ENCODE peak calls at places on chromosomes 13 and 19, in eight cellular contexts. One of them, this sample, is unnamed.

GRCh38 chr19:52689804-52690394 is 44.9 kb downstream of the ZNF611 start:
- DNase-seq in NB4: peak
- DNase-seq in Peyer's patch: peak
- DNase-seq in GM12891: no peak
- DNase-seq in K562: peak
- DNase-seq in stomach: peak
- DNase-seq in lower leg skin: peak
- DNase-seq in body of pancreas: peak
- DNase-seq in this sample: no peak

GRCh38 chr13:52010890-52011689 is at the start of gene ATP7B:
- DNase-seq in NB4: peak
- DNase-seq in Peyer's patch: no peak
- DNase-seq in GM12891: peak
- DNase-seq in K562: peak
- DNase-seq in stomach: no peak
- DNase-seq in lower leg skin: peak
- DNase-seq in body of pancreas: peak
- DNase-seq in this sample: peak

GRCh38 chr19:28898279-28898678 is 314.7 kb downstream of the UQCRFS1 start:
- DNase-seq in NB4: no peak
- DNase-seq in Peyer's patch: no peak
- DNase-seq in GM12891: no peak
- DNase-seq in K562: no peak
- DNase-seq in stomach: no peak
- DNase-seq in lower leg skin: no peak
- DNase-seq in body of pancreas: no peak
- DNase-seq in this sample: no peak

GRCh38 chr19:51647318-51647717 is 693 bp upstream of the SIGLEC14 start:
- DNase-seq in NB4: no peak
- DNase-seq in Peyer's patch: no peak
- DNase-seq in GM12891: no peak
- DNase-seq in K562: no peak
- DNase-seq in stomach: no peak
- DNase-seq in lower leg skin: no peak
- DNase-seq in body of pancreas: no peak
- DNase-seq in this sample: no peak

GRCh38 chr13:99281811-99282263 is 23.7 kb upstream of the GPR18 start:
- DNase-seq in NB4: peak
- DNase-seq in Peyer's patch: peak
- DNase-seq in GM12891: no peak
- DNase-seq in K562: no peak
- DNase-seq in stomach: peak
- DNase-seq in lower leg skin: peak
- DNase-seq in body of pancreas: peak
- DNase-seq in this sample: no peak

GRCh38 chr13:64591981-64592380 is 2638.2 kb downstream of the PCDH9 start:
- DNase-seq in NB4: no peak
- DNase-seq in Peyer's patch: no peak
- DNase-seq in GM12891: no peak
- DNase-seq in K562: no peak
- DNase-seq in stomach: no peak
- DNase-seq in lower leg skin: no peak
- DNase-seq in body of pancreas: no peak
- DNase-seq in this sample: no peak

GRCh38 chr19:4991996-4992698 is 23.2 kb downstream of the KDM4B start:
- DNase-seq in NB4: no peak
- DNase-seq in Peyer's patch: no peak
- DNase-seq in GM12891: no peak
- DNase-seq in K562: no peak
- DNase-seq in stomach: no peak
- DNase-seq in lower leg skin: no peak
- DNase-seq in body of pancreas: no peak
- DNase-seq in this sample: no peak

GRCh38 chr13:61824168-61824567 is 408.5 kb upstream of the PCDH20 start:
- DNase-seq in NB4: no peak
- DNase-seq in Peyer's patch: no peak
- DNase-seq in GM12891: no peak
- DNase-seq in K562: no peak
- DNase-seq in stomach: no peak
- DNase-seq in lower leg skin: no peak
- DNase-seq in body of pancreas: no peak
- DNase-seq in this sample: no peak

GRCh38 chr13:24161010-24161775 is 673 bp downstream of the SPATA13 start:
- DNase-seq in NB4: peak
- DNase-seq in Peyer's patch: peak
- DNase-seq in GM12891: peak
- DNase-seq in K562: peak
- DNase-seq in stomach: peak
- DNase-seq in lower leg skin: peak
- DNase-seq in body of pancreas: peak
- DNase-seq in this sample: no peak

GRCh38 chr19:47264629-47265028 is 8.3 kb downstream of the CCDC9 start:
- DNase-seq in NB4: no peak
- DNase-seq in Peyer's patch: no peak
- DNase-seq in GM12891: no peak
- DNase-seq in K562: no peak
- DNase-seq in stomach: no peak
- DNase-seq in lower leg skin: no peak
- DNase-seq in body of pancreas: no peak
- DNase-seq in this sample: no peak

GRCh38 chr19:47269596-47269995 is 5.1 kb upstream of the INAFM1 start:
- DNase-seq in NB4: no peak
- DNase-seq in Peyer's patch: no peak
- DNase-seq in GM12891: no peak
- DNase-seq in K562: no peak
- DNase-seq in stomach: no peak
- DNase-seq in lower leg skin: no peak
- DNase-seq in body of pancreas: no peak
- DNase-seq in this sample: no peak

GRCh38 chr19:47267350-47267759 is 7.3 kb upstream of the INAFM1 start:
- DNase-seq in NB4: no peak
- DNase-seq in Peyer's patch: no peak
- DNase-seq in GM12891: no peak
- DNase-seq in K562: no peak
- DNase-seq in stomach: no peak
- DNase-seq in lower leg skin: no peak
- DNase-seq in body of pancreas: peak
- DNase-seq in this sample: no peak

GRCh38 chr19:47268028-47268427 is 6.7 kb upstream of the INAFM1 start:
- DNase-seq in NB4: no peak
- DNase-seq in Peyer's patch: no peak
- DNase-seq in GM12891: no peak
- DNase-seq in K562: no peak
- DNase-seq in stomach: no peak
- DNase-seq in lower leg skin: no peak
- DNase-seq in body of pancreas: no peak
- DNase-seq in this sample: no peak

GRCh38 chr19:47266401-47266885 is 8.2 kb upstream of the INAFM1 start:
- DNase-seq in NB4: no peak
- DNase-seq in Peyer's patch: no peak
- DNase-seq in GM12891: no peak
- DNase-seq in K562: no peak
- DNase-seq in stomach: no peak
- DNase-seq in lower leg skin: no peak
- DNase-seq in body of pancreas: no peak
- DNase-seq in this sample: no peak
- TF ChIP-seq POLR2A in NB4: no peak
- TF ChIP-seq POLR2A in Peyer's patch: no peak
- TF ChIP-seq POLR2A in GM12891: no peak
- TF ChIP-seq POLR2A in K562: no peak
- TF ChIP-seq POLR2A in stomach: no peak
- TF ChIP-seq POLR2A in lower leg skin: no peak
- TF ChIP-seq POLR2A in body of pancreas: no peak
- TF ChIP-seq POLR2A in this sample: no peak

GRCh38 chr19:8484331-8484894 is 18.0 kb downstream of the PRAM1 start:
- DNase-seq in NB4: no peak
- DNase-seq in Peyer's patch: no peak
- DNase-seq in GM12891: no peak
- DNase-seq in K562: no peak
- DNase-seq in stomach: peak
- DNase-seq in lower leg skin: no peak
- DNase-seq in body of pancreas: no peak
- DNase-seq in this sample: no peak

GRCh38 chr19:8487137-8487851 is 15.1 kb downstream of the PRAM1 start:
- DNase-seq in NB4: peak
- DNase-seq in Peyer's patch: peak
- DNase-seq in GM12891: no peak
- DNase-seq in K562: no peak
- DNase-seq in stomach: no peak
- DNase-seq in lower leg skin: no peak
- DNase-seq in body of pancreas: no peak
- DNase-seq in this sample: no peak

GRCh38 chr19:8488351-8488750 is 14.1 kb downstream of the PRAM1 start:
- DNase-seq in NB4: peak
- DNase-seq in Peyer's patch: no peak
- DNase-seq in GM12891: no peak
- DNase-seq in K562: no peak
- DNase-seq in stomach: no peak
- DNase-seq in lower leg skin: no peak
- DNase-seq in body of pancreas: no peak
- DNase-seq in this sample: no peak

GRCh38 chr19:8485561-8486371 is 16.7 kb downstream of the PRAM1 start:
- DNase-seq in NB4: no peak
- DNase-seq in Peyer's patch: no peak
- DNase-seq in GM12891: no peak
- DNase-seq in K562: no peak
- DNase-seq in stomach: no peak
- DNase-seq in lower leg skin: no peak
- DNase-seq in body of pancreas: no peak
- DNase-seq in this sample: no peak

DNA sequence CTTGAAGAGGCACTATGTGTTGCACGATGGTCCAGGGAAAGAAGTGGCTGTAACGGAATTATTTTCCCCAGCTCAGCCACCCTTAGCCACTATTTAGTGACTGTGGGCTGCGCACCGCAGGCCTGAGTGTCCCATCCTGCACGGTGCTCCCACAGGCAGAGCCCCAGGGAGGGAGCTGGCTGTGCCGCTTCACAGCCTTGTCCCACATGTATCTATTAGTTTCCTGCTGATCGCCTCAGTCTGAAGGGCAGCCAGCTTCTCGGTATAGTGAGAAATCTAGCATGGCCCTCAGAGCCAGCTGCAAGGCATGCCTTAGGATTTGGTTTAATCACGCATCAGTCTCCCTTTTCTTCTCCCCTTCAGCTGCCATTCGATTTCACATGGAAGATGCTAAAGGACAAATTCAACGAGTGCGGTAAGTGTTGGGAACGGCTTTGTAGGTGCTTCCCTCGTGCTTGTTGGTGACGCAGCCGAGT is 15.7 kb downstream of the PRAM1 start:
- DNase-seq in NB4: no peak
- DNase-seq in Peyer's patch: no peak
- DNase-seq in GM12891: no peak
- DNase-seq in K562: no peak
- DNase-seq in stomach: no peak
- DNase-seq in lower leg skin: no peak
- DNase-seq in body of pancreas: no peak
- DNase-seq in this sample: no peak
- TF ChIP-seq POLR2A in NB4: peak
- TF ChIP-seq POLR2A in Peyer's patch: no peak
- TF ChIP-seq POLR2A in GM12891: peak
- TF ChIP-seq POLR2A in K562: no peak
- TF ChIP-seq POLR2A in stomach: no peak
- TF ChIP-seq POLR2A in lower leg skin: no peak
- TF ChIP-seq POLR2A in body of pancreas: no peak
- TF ChIP-seq POLR2A in this sample: no peak

GRCh38 chr19:38734426-38735256 is 9.6 kb downstream of the CAPN12 start:
- DNase-seq in NB4: peak
- DNase-seq in Peyer's patch: peak
- DNase-seq in GM12891: no peak
- DNase-seq in K562: no peak
- DNase-seq in stomach: peak
- DNase-seq in lower leg skin: peak
- DNase-seq in body of pancreas: no peak
- DNase-seq in this sample: peak
- TF ChIP-seq POLR2A in NB4: no peak
- TF ChIP-seq POLR2A in Peyer's patch: no peak
- TF ChIP-seq POLR2A in GM12891: no peak
- TF ChIP-seq POLR2A in K562: no peak
- TF ChIP-seq POLR2A in stomach: no peak
- TF ChIP-seq POLR2A in lower leg skin: no peak
- TF ChIP-seq POLR2A in body of pancreas: no peak
- TF ChIP-seq POLR2A in this sample: no peak

DNA sequence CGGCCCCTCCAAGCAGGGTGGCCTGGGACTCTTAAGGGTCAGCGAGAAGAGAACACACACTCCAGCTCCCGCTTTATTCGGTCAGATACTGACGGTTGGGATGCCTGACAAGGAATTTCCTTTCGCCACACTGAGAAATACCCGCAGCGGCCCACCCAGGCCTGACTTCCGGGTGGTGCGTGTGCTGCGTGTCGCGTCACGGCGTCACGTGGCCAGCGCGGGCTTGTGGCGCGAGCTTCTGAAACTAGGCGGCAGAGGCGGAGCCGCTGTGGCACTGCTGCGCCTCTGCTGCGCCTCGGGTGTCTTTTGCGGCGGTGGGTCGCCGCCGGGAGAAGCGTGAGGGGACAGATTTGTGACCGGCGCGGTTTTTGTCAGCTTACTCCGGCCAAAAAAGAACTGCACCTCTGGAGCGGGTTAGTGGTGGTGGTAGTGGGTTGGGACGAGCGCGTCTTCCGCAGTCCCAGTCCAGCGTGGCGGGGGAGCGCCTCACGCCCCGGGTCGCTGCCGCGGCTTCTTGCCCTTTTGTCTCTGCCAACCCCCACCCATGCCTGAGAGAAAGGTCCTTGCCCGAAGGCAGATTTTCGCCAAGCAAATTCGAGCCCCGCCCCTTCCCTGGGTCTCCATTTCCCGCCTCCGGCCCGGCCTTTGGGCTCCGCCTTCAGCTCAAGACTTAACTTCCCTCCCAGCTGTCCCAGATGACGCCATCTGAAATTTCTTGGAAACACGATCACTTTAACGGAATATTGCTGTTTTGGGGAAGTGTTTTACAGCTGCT is at the start of the genes BRCA2 and ZAR1L:
- DNase-seq in NB4: peak
- DNase-seq in Peyer's patch: peak
- DNase-seq in GM12891: peak
- DNase-seq in K562: peak
- DNase-seq in stomach: peak
- DNase-seq in lower leg skin: peak
- DNase-seq in body of pancreas: peak
- DNase-seq in this sample: peak
- TF ChIP-seq POLR2A in NB4: peak
- TF ChIP-seq POLR2A in Peyer's patch: peak
- TF ChIP-seq POLR2A in GM12891: peak
- TF ChIP-seq POLR2A in K562: peak
- TF ChIP-seq POLR2A in stomach: no peak
- TF ChIP-seq POLR2A in lower leg skin: no peak
- TF ChIP-seq POLR2A in body of pancreas: peak
- TF ChIP-seq POLR2A in this sample: peak

DNA sequence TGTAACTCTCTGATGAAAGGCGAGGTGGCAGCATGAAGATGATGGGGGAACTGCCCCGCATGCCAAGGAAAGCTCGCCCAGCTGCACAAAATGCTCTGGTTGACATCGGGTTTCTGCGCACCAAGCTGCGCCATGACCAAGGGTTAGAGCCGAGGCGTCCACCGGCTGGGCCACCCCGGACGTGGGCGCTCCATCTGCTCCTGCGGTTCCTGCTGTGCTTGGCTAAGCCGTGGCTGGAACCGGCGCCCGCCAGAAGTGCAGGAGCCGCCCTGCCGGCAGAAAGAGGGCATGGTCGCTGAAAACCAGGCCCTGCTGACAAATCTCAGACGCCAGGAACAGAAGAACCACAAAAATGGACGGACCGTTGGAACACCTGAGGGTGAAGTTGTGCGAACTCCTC is 57.9 kb downstream of the ZNF100 start:
- DNase-seq in NB4: no peak
- DNase-seq in Peyer's patch: no peak
- DNase-seq in GM12891: no peak
- DNase-seq in K562: no peak
- DNase-seq in stomach: no peak
- DNase-seq in lower leg skin: no peak
- DNase-seq in body of pancreas: no peak
- DNase-seq in this sample: no peak
- TF ChIP-seq POLR2A in NB4: no peak
- TF ChIP-seq POLR2A in Peyer's patch: no peak
- TF ChIP-seq POLR2A in GM12891: no peak
- TF ChIP-seq POLR2A in K562: no peak
- TF ChIP-seq POLR2A in stomach: no peak
- TF ChIP-seq POLR2A in lower leg skin: no peak
- TF ChIP-seq POLR2A in body of pancreas: no peak
- TF ChIP-seq POLR2A in this sample: no peak

This sample was measured in H54.